ENCODE peak calls at places on chromosome 1, in five cellular contexts. D, A, J, G and I are unnamed samples.

GRCh38 chr1:43711524-43712386 is 4.4 kb downstream of the ST3GAL3 start:
- DNase-seq in D (no peak), G (peak), J (peak), A (no peak), I (no peak)

GRCh38 chr1:42847721-42848470 is 1.5 kb downstream of the ZNF691 start:
- DNase-seq in D (no peak), G (no peak), A (no peak), J (no peak), I (no peak)

GRCh38 chr1:201982082-201982922 is at the start of gene RNPEP:
- DNase-seq in J (peak), A (peak), G (peak), D (peak), I (peak)

GRCh38 chr1:186757851-186758250 is 70.9 kb upstream of the PLA2G4A start:
- DNase-seq in J (no peak), D (no peak), A (no peak), G (no peak), I (no peak)

GRCh38 chr1:8598060-8598724 is 219.2 kb downstream of the RERE start:
- DNase-seq in J (no peak), A (peak), D (peak), G (peak), I (peak)

GRCh38 chr1:45037456-45037855 is 25.4 kb downstream of the UROD start:
- DNase-seq in G (no peak), A (no peak), D (no peak), J (no peak), I (no peak)

GRCh38 chr1:100325415-100326324 is 26.6 kb upstream of the CDC14A start:
- DNase-seq in J (no peak), D (no peak), A (no peak), G (no peak), I (no peak)

GRCh38 chr1:53410100-53410541 is 49.1 kb upstream of the DMRTB1 start:
- DNase-seq in J (no peak), D (no peak), A (no peak), G (peak), I (no peak)

GRCh38 chr1:234613992-234614584 is 4.1 kb upstream of the IRF2BP2 start:
- DNase-seq in J (no peak), A (no peak), D (no peak), G (peak), I (no peak)

GRCh38 chr1:15848929-15849774 is 1.6 kb downstream of the SPEN start:
- DNase-seq in G (peak), D (peak), J (peak), A (peak), I (peak)

GRCh38 chr1:44786138-44786840 is 1.7 kb downstream of the BEST4 start:
- DNase-seq in J (peak), D (no peak), G (peak), A (peak), I (peak)

GRCh38 chr1:116224111-116224510 is 112.9 kb downstream of the MAB21L3 start:
- DNase-seq in D (no peak), A (no peak), G (no peak), J (no peak), I (no peak)

GRCh38 chr1:12172042-12172851 is 5.5 kb downstream of the TNFRSF1B start:
- DNase-seq in J (no peak), D (no peak), A (no peak), G (no peak), I (peak)

GRCh38 chr1:32891241-32891570 is 4.9 kb downstream of the HPCA start:
- DNase-seq in D (no peak), A (no peak), G (no peak), J (no peak), I (peak)

GRCh38 chr1:45386219-45386618 is 46.0 kb upstream of the MUTYH start:
- DNase-seq in A (no peak), D (no peak), G (no peak), J (no peak), I (peak)

GRCh38 chr1:153251988-153252387 is 7.5 kb upstream of the LORICRIN start:
- DNase-seq in J (no peak), G (no peak), D (no peak), A (no peak), I (no peak)

GRCh38 chr1:83026745-83027144 is 972.2 kb downstream of the TTLL7 start:
- DNase-seq in G (peak), J (no peak), A (no peak), D (no peak), I (no peak)

GRCh38 chr1:98053471-98054366 is 132.9 kb upstream of the DPYD start:
- DNase-seq in J (no peak), D (peak), G (peak), A (peak), I (peak)

GRCh38 chr1:63042278-63042677 is 258.3 kb downstream of the ATG4C start:
- DNase-seq in J (no peak), D (no peak), A (no peak), G (no peak), I (no peak)